ENCODE peak calls at places on chromosomes 12 and 14, in four cellular contexts. One of them, this sample, is unnamed.

GRCh38 chr14:75771614-75772013 is 110.6 kb downstream of the TTLL5 start:
- DNase-seq in left ventricle myocardium inferior: no peak
- DNase-seq in iPS DF 6.9: no peak
- DNase-seq in thyroid gland: no peak
- DNase-seq in this sample: no peak

GRCh38 chr12:66620026-66620425 is 58.9 kb downstream of the GRIP1 start:
- DNase-seq in left ventricle myocardium inferior: no peak
- DNase-seq in iPS DF 6.9: no peak
- DNase-seq in thyroid gland: no peak
- DNase-seq in this sample: no peak

GRCh38 chr14:105069887-105070759 is 4.9 kb upstream of the GPR132 start:
- DNase-seq in thyroid gland: no peak
- DNase-seq in left ventricle myocardium inferior: peak
- DNase-seq in iPS DF 6.9: no peak
- DNase-seq in this sample: no peak

GRCh38 chr14:103551338-103551762 is 11.1 kb downstream of the BAG5 start:
- DNase-seq in left ventricle myocardium inferior: peak
- DNase-seq in thyroid gland: peak
- DNase-seq in iPS DF 6.9: no peak
- DNase-seq in this sample: no peak

GRCh38 chr14:103724116-103724515 is 8.5 kb downstream of the ZFYVE21 start:
- DNase-seq in left ventricle myocardium inferior: peak
- DNase-seq in iPS DF 6.9: no peak
- DNase-seq in thyroid gland: no peak
- DNase-seq in this sample: no peak

GRCh38 chr14:36069535-36069900 is 107.0 kb downstream of the PTCSC3 start:
- DNase-seq in left ventricle myocardium inferior: no peak
- DNase-seq in iPS DF 6.9: peak
- DNase-seq in thyroid gland: peak
- DNase-seq in this sample: peak

GRCh38 chr12:106303202-106303820 is 778 bp downstream of the TCP11L2 start:
- DNase-seq in thyroid gland: peak
- DNase-seq in left ventricle myocardium inferior: peak
- DNase-seq in iPS DF 6.9: no peak
- DNase-seq in this sample: peak

GRCh38 chr12:78584695-78585094 is 279.9 kb upstream of the SYT1 start:
- DNase-seq in thyroid gland: no peak
- DNase-seq in iPS DF 6.9: peak
- DNase-seq in left ventricle myocardium inferior: no peak
- DNase-seq in this sample: peak

GRCh38 chr14:78566859-78567172 is 396.6 kb downstream of the NRXN3 start:
- DNase-seq in iPS DF 6.9: no peak
- DNase-seq in thyroid gland: no peak
- DNase-seq in left ventricle myocardium inferior: no peak
- DNase-seq in this sample: no peak

GRCh38 chr14:30876692-30877091 is 2.3 kb downstream of the COCH start:
- DNase-seq in iPS DF 6.9: no peak
- DNase-seq in thyroid gland: no peak
- DNase-seq in left ventricle myocardium inferior: no peak
- DNase-seq in this sample: no peak
- H3K4me3 ChIP-seq in iPS DF 6.9: no peak
- H3K4me3 ChIP-seq in thyroid gland: no peak
- H3K4me3 ChIP-seq in left ventricle myocardium inferior: no peak
- H3K4me3 ChIP-seq in this sample: no peak

DNA sequence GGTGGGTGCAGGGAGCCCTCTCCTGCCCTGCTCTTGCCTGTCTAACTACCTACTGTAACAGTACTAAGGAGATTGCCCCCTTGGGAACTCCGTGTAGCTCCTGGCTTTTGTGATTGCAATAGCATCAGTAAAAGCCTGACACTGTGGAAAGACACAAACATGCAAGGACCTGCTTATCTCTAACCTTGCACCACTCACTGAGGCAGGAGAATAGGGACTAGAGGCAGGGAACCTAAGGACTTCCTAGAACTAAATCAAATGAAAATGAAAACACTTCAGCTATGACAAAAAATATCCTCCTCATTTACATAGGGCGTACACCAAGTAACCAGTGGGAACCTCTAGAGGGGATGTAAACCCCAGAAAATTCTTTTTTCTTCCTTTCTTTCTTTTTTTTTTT is 28.5 kb downstream of the TUBA1A start:
- DNase-seq in thyroid gland: no peak
- DNase-seq in left ventricle myocardium inferior: no peak
- DNase-seq in iPS DF 6.9: no peak
- DNase-seq in this sample: no peak
- H3K4me3 ChIP-seq in thyroid gland: no peak
- H3K4me3 ChIP-seq in left ventricle myocardium inferior: no peak
- H3K4me3 ChIP-seq in iPS DF 6.9: no peak
- H3K4me3 ChIP-seq in this sample: no peak

DNA sequence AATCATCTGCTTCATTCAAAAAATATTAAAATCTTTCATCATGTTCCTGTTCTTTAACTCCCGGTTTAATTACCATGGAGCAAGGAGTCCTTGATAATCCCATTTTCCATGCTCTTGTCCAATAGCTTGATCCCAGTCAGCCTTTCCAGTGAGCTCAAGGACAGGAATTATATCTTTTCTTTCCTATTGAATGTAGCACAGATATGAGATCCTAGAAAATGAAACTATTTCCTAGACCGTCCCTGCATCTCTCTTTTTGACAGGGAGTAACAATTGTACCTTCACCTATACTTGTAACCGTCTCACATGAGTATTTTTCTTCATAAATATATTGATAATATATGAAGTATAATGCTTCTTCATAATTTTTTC is 35.6 kb downstream of the PIK3C2G start:
- DNase-seq in iPS DF 6.9: no peak
- DNase-seq in left ventricle myocardium inferior: no peak
- DNase-seq in thyroid gland: no peak
- DNase-seq in this sample: no peak
- H3K4me3 ChIP-seq in iPS DF 6.9: no peak
- H3K4me3 ChIP-seq in left ventricle myocardium inferior: peak
- H3K4me3 ChIP-seq in thyroid gland: no peak
- H3K4me3 ChIP-seq in this sample: no peak

GRCh38 chr14:21098134-21098891 is at the start of gene ZNF219:
- DNase-seq in iPS DF 6.9: no peak
- DNase-seq in thyroid gland: peak
- DNase-seq in left ventricle myocardium inferior: peak
- DNase-seq in this sample: peak

GRCh38 chr14:21098892-21099595 is 589 bp upstream of the ZNF219 start:
- DNase-seq in thyroid gland: no peak
- DNase-seq in iPS DF 6.9: no peak
- DNase-seq in left ventricle myocardium inferior: no peak
- DNase-seq in this sample: no peak

GRCh38 chr14:21096438-21096837 is 2.0 kb downstream of the ZNF219 start:
- DNase-seq in left ventricle myocardium inferior: no peak
- DNase-seq in thyroid gland: no peak
- DNase-seq in iPS DF 6.9: no peak
- DNase-seq in this sample: no peak

GRCh38 chr14:21096889-21097615 is 1.4 kb downstream of the ZNF219 start:
- DNase-seq in thyroid gland: no peak
- DNase-seq in iPS DF 6.9: no peak
- DNase-seq in left ventricle myocardium inferior: no peak
- DNase-seq in this sample: no peak

GRCh38 chr14:21097616-21098133 is 780 bp downstream of the ZNF219 start:
- DNase-seq in thyroid gland: peak
- DNase-seq in iPS DF 6.9: no peak
- DNase-seq in left ventricle myocardium inferior: no peak
- DNase-seq in this sample: no peak
- H3K4me3 ChIP-seq in thyroid gland: peak
- H3K4me3 ChIP-seq in iPS DF 6.9: peak
- H3K4me3 ChIP-seq in left ventricle myocardium inferior: peak
- H3K4me3 ChIP-seq in this sample: peak

This sample was measured in H1.